ENCODE peak calls at places on chromosomes 1 and 21, in four cellular contexts. One of them, this sample, is unnamed.

GRCh38 chr1:202599669-202600431 is 110.4 kb downstream of the SYT2 start:
- DNase-seq in WTC11: peak
- DNase-seq in K562: peak
- DNase-seq in HepG2: peak
- DNase-seq in this sample: peak

GRCh38 chr1:180920193-180920592 is 7.5 kb downstream of the KIAA1614 start:
- DNase-seq in WTC11: no peak
- DNase-seq in K562: no peak
- DNase-seq in HepG2: no peak
- DNase-seq in this sample: no peak

GRCh38 chr1:89273324-89273778 is 691 bp upstream of the GBP5 start:
- DNase-seq in WTC11: no peak
- DNase-seq in K562: no peak
- DNase-seq in HepG2: no peak
- DNase-seq in this sample: no peak

GRCh38 chr1:54361342-54361741 is 44.9 kb downstream of the SSBP3 start:
- DNase-seq in WTC11: peak
- DNase-seq in K562: no peak
- DNase-seq in HepG2: no peak
- DNase-seq in this sample: no peak

GRCh38 chr1:18100493-18101063 is 7.0 kb upstream of the IGSF21 start:
- DNase-seq in WTC11: peak
- DNase-seq in K562: peak
- DNase-seq in HepG2: peak
- DNase-seq in this sample: peak

GRCh38 chr21:32233055-32233546 is 45.7 kb downstream of the MIS18A start:
- DNase-seq in WTC11: no peak
- DNase-seq in K562: no peak
- DNase-seq in HepG2: no peak
- DNase-seq in this sample: no peak

GRCh38 chr1:116415699-116416533 is 42.9 kb downstream of the ATP1A1 start:
- DNase-seq in WTC11: peak
- DNase-seq in K562: peak
- DNase-seq in HepG2: peak
- DNase-seq in this sample: no peak

GRCh38 chr1:25428475-25429166 is 2.1 kb upstream of the MACO1 start:
- DNase-seq in WTC11: no peak
- DNase-seq in K562: no peak
- DNase-seq in HepG2: no peak
- DNase-seq in this sample: no peak

GRCh38 chr1:9326596-9326995 is 33.9 kb downstream of the SPSB1 start:
- DNase-seq in WTC11: no peak
- DNase-seq in K562: no peak
- DNase-seq in HepG2: no peak
- DNase-seq in this sample: no peak

GRCh38 chr1:224759570-224760562 is 143.7 kb downstream of the CNIH3 start:
- DNase-seq in WTC11: no peak
- DNase-seq in K562: no peak
- DNase-seq in HepG2: no peak
- DNase-seq in this sample: no peak

GRCh38 chr1:76862447-76862846 is 4.8 kb upstream of the ST6GALNAC5 start:
- DNase-seq in WTC11: no peak
- DNase-seq in K562: no peak
- DNase-seq in HepG2: no peak
- DNase-seq in this sample: no peak

GRCh38 chr21:45575993-45576837 is 34.0 kb upstream of the SLC19A1 start:
- DNase-seq in WTC11: peak
- DNase-seq in K562: no peak
- DNase-seq in HepG2: no peak
- DNase-seq in this sample: no peak

GRCh38 chr1:30461640-30462039 is 261.7 kb downstream of the MATN1 start:
- DNase-seq in WTC11: no peak
- DNase-seq in K562: no peak
- DNase-seq in HepG2: no peak
- DNase-seq in this sample: no peak

GRCh38 chr1:206706298-206706791 is 21.6 kb downstream of the MAPKAPK2 start:
- DNase-seq in WTC11: no peak
- DNase-seq in K562: no peak
- DNase-seq in HepG2: no peak
- DNase-seq in this sample: no peak

GRCh38 chr1:151287767-151288500 is 5.8 kb downstream of the ZNF687 start:
- DNase-seq in WTC11: no peak
- DNase-seq in K562: no peak
- DNase-seq in HepG2: no peak
- DNase-seq in this sample: no peak

DNA sequence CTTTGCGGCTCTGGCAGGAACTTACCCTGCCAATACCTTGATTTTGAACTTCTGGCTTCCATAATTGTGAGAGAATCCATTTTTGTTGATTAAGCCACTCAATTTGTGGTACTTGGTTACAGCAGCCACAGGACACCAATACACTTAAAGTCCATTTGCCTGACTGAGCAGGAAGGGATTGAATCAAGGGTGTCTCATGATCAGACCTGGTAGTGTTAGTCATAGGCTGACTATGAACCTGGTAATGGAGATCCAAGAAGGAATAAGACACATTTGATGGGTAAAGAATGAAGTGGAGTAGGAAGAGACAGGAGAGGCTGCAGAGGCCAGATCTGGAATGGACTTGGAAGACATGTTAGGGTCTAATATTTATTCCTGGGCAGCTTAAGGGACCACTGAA is 31.2 kb upstream of the MAP1LC3C start:
- DNase-seq in WTC11: no peak
- DNase-seq in K562: no peak
- DNase-seq in HepG2: no peak
- DNase-seq in this sample: peak
- TF ChIP-seq NR3C1 in WTC11: no peak
- TF ChIP-seq NR3C1 in K562: no peak
- TF ChIP-seq NR3C1 in HepG2: no peak
- TF ChIP-seq NR3C1 in this sample: no peak

DNA sequence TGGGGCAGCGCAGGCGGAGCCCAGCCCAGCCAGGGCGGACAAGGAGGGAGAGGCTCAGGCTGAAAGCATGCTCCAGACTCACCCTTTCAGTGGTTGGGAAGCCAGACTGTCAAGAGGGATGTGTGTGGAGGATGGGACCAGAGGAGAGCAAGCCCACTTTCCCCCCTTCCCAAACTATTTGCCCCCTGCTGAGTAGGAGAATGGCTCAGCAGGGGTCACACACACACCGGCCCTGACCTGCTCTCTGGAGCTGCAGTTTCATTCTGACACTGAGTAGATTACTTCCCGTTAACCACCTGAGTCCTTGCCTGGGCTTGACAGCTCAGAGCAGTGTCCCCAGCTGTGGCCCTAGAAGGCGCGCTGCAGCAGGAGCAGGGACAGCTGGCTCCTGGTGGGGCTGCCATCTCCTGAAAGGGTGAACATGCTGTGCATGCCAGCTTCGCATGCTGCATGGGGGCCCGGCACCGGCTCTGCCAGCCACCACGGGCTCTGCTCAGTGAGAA is 51.6 kb upstream of the CNTN2 start:
- DNase-seq in WTC11: peak
- DNase-seq in K562: no peak
- DNase-seq in HepG2: no peak
- DNase-seq in this sample: no peak
- TF ChIP-seq NR3C1 in WTC11: no peak
- TF ChIP-seq NR3C1 in K562: no peak
- TF ChIP-seq NR3C1 in HepG2: no peak
- TF ChIP-seq NR3C1 in this sample: no peak

DNA sequence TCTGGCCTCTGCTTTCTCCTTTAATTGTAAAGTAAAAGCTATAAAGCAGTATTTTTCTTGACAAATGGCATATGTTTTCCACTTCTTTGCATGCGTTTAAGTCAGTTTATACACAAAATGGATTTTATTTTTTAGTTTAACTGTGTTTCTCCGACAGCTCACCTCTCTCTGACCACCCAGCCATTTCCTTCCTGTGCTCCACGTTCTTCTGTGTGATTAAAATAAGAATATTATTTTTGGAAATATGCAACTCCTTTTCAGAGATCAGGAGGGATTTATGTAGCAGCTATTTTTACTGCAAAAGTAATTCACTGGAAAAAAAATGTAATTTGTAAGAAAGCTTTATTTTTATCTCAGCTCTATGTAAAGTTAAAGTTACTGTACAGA is 18.0 kb downstream of the ETS2 start:
- DNase-seq in WTC11: no peak
- DNase-seq in K562: no peak
- DNase-seq in HepG2: no peak
- DNase-seq in this sample: no peak
- TF ChIP-seq NR3C1 in WTC11: no peak
- TF ChIP-seq NR3C1 in K562: no peak
- TF ChIP-seq NR3C1 in HepG2: no peak
- TF ChIP-seq NR3C1 in this sample: no peak

GRCh38 chr21:36022704-36023103 is 37.6 kb downstream of the SETD4 start:
- DNase-seq in WTC11: no peak
- DNase-seq in K562: no peak
- DNase-seq in HepG2: no peak
- DNase-seq in this sample: no peak
- TF ChIP-seq NR3C1 in WTC11: no peak
- TF ChIP-seq NR3C1 in K562: no peak
- TF ChIP-seq NR3C1 in HepG2: no peak
- TF ChIP-seq NR3C1 in this sample: no peak

DNA sequence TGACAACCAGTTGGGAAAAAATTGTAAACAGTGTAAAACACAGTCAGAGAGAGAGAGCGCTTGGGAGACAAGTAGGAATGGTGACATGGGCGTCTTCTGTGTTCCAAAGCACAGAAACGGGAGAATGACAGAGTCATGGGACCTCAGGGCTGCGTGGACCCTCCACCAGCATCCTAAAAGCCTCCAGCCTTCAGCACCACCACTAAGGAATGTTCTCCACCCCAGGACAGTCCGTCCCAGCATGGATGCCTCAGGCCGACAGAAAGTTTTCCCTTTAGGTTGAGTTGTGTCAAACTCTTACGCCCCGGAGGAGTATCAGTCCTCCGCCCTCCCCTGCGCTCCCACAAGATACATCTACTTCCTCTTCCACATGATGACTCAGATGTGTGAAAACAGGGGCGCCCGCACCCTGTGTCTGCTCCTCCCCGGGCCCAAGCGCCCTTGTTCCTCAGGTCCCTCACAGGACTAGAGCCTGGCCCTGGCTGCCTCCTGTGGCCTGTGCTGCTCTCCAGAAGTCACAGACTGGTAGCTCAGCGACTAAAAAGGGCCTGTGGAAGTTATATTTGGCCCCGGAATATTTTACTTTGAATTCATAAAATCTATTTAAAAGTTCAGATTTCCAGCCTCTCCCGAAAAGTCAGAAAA is 63.9 kb upstream of the EFHD2 start:
- DNase-seq in WTC11: no peak
- DNase-seq in K562: peak
- DNase-seq in HepG2: no peak
- DNase-seq in this sample: no peak
- TF ChIP-seq NR3C1 in WTC11: no peak
- TF ChIP-seq NR3C1 in K562: no peak
- TF ChIP-seq NR3C1 in HepG2: no peak
- TF ChIP-seq NR3C1 in this sample: no peak

DNA sequence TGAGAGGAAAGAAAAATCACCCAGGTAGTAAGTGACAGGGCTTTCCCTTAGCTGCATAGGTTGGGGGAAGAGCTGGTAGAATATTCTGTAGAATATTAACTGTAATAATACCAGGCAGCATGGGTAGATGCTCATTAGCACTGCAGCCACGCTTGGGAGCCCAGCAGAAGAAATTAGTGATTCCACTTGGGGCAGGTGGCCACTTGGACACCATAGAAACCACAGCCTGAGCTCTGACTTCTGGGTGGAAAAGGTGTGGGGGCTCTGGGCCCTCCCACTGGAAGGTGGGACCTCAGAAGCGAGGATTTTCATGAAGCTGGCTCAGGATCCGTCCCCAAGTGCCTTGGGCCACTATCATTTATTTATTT is 75.4 kb upstream of the GADD45A start:
- DNase-seq in WTC11: no peak
- DNase-seq in K562: no peak
- DNase-seq in HepG2: no peak
- DNase-seq in this sample: no peak
- TF ChIP-seq NR3C1 in WTC11: no peak
- TF ChIP-seq NR3C1 in K562: no peak
- TF ChIP-seq NR3C1 in HepG2: no peak
- TF ChIP-seq NR3C1 in this sample: no peak